ENCODE peak calls at places on chromosomes 11 and 22, in four cellular contexts. X is IMR-90, H is HCT116, Z is H9. C is an unnamed sample.

GRCh38 chr11:67276821-67277230 is 10.6 kb downstream of the GRK2 start:
- DNase-seq in H (no peak), Z (peak), X (peak), C (peak)

GRCh38 chr11:112884012-112884767 is 77.0 kb upstream of the NCAM1 start:
- DNase-seq in H (no peak), X (no peak), Z (no peak), C (no peak)

GRCh38 chr22:27170491-27170890 is 513.1 kb downstream of the MIAT start:
- DNase-seq in Z (no peak), X (peak), H (peak), C (no peak)

GRCh38 chr11:73647459-73648100 is 1.2 kb downstream of the PLEKHB1 start:
- DNase-seq in Z (peak), X (peak), H (peak), C (peak)

GRCh38 chr11:71131861-71132260 is 120.5 kb downstream of the SHANK2 start:
- DNase-seq in H (no peak), X (no peak), Z (peak), C (no peak)

GRCh38 chr11:45036733-45037132 is 86.0 kb upstream of the TP53I11 start:
- DNase-seq in H (no peak), X (no peak), Z (no peak), C (no peak)

GRCh38 chr11:79932612-79933011 is 491.8 kb upstream of the TENM4 start:
- DNase-seq in Z (no peak), X (no peak), H (no peak), C (no peak)

GRCh38 chr11:2383823-2384722 is 7.0 kb downstream of the CD81 start:
- DNase-seq in H (no peak), Z (peak), X (no peak), C (no peak)

GRCh38 chr11:19730373-19730772 is 17.7 kb downstream of the NAV2 start:
- DNase-seq in H (no peak), Z (no peak), X (no peak), C (no peak)

GRCh38 chr11:105968021-105968697 is 53.9 kb downstream of the MSANTD4 start:
- DNase-seq in Z (no peak), X (peak), H (no peak), C (no peak)

GRCh38 chr22:30423296-30423958 is 2.1 kb upstream of the MTFP1 start:
- DNase-seq in X (no peak), H (no peak), Z (no peak), C (peak)

GRCh38 chr11:3611976-3612678 is 29.7 kb downstream of the ART5 start:
- DNase-seq in H (no peak), X (no peak), Z (no peak), C (no peak)

GRCh38 chr11:128613300-128613995 is 26.1 kb upstream of the ETS1 start:
- DNase-seq in Z (no peak), H (no peak), X (no peak), C (peak)

GRCh38 chr11:70358797-70359196 is 39.5 kb upstream of the CTTN start:
- DNase-seq in Z (no peak), H (no peak), X (no peak), C (no peak)

GRCh38 chr11:69869311-69869939 is 50.2 kb upstream of the FGF3 start:
- DNase-seq in H (no peak), Z (peak), X (no peak), C (no peak)

GRCh38 chr11:9838961-9839360 is 175.1 kb downstream of the SWAP70 start:
- DNase-seq in X (no peak), Z (no peak), H (no peak), C (no peak)

GRCh38 chr11:97972731-97973130 is 1048.0 kb upstream of the CNTN5 start:
- DNase-seq in Z (no peak), H (no peak), X (no peak), C (no peak)

GRCh38 chr11:62721994-62722393 is 5.3 kb downstream of the HNRNPUL2 start:
- DNase-seq in X (peak), H (no peak), Z (no peak), C (no peak)

GRCh38 chr11:36155770-36156485 is 133.3 kb downstream of the COMMD9 start:
- DNase-seq in Z (no peak), H (no peak), X (peak), C (no peak)

DNA sequence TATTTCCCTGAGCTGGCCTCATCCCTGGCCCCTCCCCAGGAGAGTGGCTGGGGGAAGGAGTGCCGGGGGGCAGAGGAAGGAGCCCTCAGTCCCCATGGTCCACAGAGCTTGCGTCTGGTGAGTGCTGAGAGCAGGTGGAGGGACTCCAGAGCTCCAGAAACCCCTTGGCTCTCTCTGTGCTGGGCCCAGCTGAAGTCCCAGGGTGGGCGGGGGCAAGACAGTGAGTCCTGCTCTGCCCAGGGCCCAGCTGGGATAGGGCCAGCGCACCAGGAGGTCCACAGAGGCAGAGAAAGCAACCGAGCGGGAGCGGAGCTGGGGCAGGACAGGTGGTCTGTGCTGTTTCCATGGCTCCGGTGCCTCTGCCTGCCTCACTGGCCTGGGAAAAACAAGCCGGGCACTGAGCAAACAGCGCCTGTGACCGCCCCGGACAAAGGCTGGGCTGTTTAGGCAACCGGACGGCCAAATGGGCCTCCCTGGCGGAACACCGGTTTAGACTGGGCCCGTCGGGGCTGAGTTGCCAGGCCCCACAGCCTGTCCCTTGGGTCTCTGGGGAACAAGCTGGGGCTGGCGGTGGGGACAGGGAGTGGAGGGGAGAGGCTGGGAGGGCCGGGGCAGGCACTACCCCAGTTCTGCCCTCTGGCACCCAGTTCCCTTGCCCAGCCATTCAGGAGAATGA is 34.1 kb upstream of the WNT7B start:
- DNase-seq in Z (no peak), H (no peak), X (no peak), C (no peak)
- H3K9ac ChIP-seq in Z (no peak), H (no peak), X (no peak), C (no peak)

DNA sequence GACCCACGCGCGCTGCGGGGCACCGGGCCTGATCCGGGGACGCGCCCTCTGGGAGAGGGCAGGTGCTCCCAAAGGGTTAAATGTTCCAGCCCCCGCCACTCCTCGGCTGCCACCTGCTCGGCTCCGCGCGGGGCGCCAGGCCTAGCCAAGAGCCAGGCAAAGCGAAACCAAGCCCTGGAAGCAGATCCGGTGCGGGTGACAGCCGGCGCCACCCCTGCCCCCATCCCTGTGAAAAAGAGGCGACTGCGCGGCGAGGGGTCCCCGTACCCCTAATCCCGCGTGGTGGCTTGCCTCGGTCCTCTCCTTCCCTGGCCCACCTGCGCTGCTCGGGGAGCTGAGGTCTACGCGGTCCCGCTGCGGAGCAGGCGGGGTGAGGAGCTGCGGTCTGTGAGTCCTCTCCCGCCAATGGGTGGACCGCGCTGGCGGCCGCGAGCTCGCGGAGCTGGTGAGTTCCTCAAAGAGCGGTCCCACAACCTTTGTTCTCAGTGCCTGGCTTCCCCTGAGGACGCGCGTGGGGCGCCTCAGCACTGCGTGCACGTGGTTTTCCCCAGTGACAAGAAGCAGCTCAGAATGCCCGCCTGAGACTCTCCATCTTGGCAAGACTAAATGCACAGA is at the start of gene ME3:
- DNase-seq in X (peak), H (no peak), Z (peak), C (peak)
- H2AFZ ChIP-seq in X (peak), H (peak), Z (no peak), C (peak)

GRCh38 chr11:64265176-64266160 is 14.1 kb downstream of the PLCB3 start:
- DNase-seq in Z (no peak), X (no peak), H (no peak), C (no peak)
- H3K9ac ChIP-seq in Z (no peak), X (no peak), H (no peak), C (no peak)

DNA sequence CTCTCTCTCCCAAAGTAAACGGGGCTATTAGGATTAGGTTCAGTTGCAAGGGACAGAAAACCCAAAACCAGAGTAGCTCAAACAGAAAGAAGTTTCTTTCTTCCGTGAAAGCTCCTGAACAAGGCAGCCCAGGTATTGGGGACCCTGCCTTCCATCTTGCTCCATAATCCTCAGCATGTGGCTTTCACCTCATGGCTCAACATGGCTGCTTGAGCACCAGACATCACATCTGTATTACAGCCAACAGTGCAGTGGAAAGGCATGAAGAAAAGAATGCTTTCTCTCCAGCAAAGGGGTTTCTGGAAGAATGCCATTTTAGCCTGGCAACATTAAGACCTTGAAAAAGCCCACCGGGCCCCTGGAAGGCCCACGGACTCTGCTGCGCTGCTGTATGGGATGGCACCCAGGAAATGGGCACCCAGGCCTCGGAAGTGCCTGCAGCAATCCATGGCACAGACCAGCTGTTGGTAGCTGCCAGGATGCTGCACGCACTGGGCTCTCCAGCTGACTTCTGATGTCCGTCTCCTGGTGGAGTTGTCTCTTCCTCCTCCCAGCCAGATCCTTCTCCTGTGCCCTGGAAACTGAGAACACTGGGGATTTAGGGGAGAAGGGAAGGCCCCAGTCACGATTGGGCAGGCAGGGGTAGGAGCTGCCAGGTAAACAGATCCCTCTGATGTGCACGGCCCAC is 22.6 kb downstream of the PDGFB start:
- DNase-seq in Z (no peak), H (no peak), X (no peak), C (no peak)
- H2AFZ ChIP-seq in Z (no peak), H (no peak), X (no peak), C (no peak)

GRCh38 chr11:60803273-60803936 is 18.3 kb downstream of the MS4A10 start:
- DNase-seq in X (no peak), Z (no peak), H (no peak), C (no peak)
- H3K9ac ChIP-seq in X (no peak), Z (no peak), H (no peak), C (no peak)

GRCh38 chr11:131223198-131223975 is 147.0 kb upstream of the NTM start:
- DNase-seq in H (no peak), Z (no peak), X (no peak), C (no peak)

GRCh38 chr11:131228378-131228777 is 142.0 kb upstream of the NTM start:
- DNase-seq in X (no peak), Z (no peak), H (no peak), C (no peak)

GRCh38 chr11:131231317-131231716 is 139.1 kb upstream of the NTM start:
- DNase-seq in H (no peak), X (no peak), Z (no peak), C (no peak)

GRCh38 chr11:131234146-131234680 is 136.2 kb upstream of the NTM start:
- DNase-seq in Z (no peak), X (no peak), H (no peak), C (no peak)

GRCh38 chr11:131229221-131229620 is 141.2 kb upstream of the NTM start:
- DNase-seq in X (no peak), H (no peak), Z (no peak), C (no peak)
- H2AFZ ChIP-seq in X (no peak), H (no peak), Z (no peak), C (no peak)

DNA sequence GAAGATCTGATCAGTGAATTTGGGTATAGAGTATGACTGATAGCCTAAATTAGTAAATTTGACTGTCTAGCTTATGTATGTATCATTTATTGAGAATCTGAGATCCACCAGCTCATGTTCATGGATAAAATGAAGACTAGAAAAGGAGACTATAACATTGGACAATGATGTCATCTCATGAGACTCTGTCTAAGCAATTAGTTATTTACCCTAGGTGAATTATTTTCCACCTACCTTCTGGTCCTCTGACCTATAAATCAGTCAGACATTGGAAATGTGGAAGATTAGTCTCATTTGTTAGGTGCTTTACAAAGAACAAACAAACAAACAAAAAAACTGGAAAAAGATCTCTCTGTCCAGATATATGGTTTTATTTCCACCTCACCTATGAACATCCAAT is 38.7 kb upstream of the CALCA start:
- DNase-seq in Z (no peak), X (no peak), H (no peak), C (no peak)
- H3K9ac ChIP-seq in Z (no peak), X (no peak), H (no peak), C (no peak)

DNA sequence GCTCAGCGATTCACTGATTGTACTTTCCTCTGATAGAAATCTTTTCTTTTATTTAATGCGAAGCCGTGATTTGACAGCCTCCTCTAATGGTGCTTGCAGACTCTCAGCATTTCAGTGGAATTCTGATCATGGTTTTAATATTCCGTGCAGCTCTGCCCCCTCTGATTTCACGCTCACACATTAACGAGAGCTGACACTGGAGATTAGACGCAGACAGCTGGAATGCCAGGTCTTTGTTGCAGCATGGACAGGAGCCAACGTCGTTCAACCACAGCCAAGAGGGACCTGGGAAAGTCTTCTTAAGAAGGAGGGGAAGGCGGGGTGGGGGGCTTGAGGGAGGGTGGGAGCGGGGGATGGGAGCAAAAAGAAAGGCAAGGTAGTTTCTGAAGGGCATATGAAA is 186.4 kb downstream of the BLID start:
- DNase-seq in Z (no peak), H (no peak), X (peak), C (no peak)
- H2AFZ ChIP-seq in Z (peak), H (no peak), X (peak), C (no peak)